ENCODE peak calls at places on chromosomes 12 and 14, in four cellular contexts. A is AG09319, Z is skeletal muscle cell, W is AG10803. L is an unnamed sample.

GRCh38 chr12:11814362-11814761 is 164.9 kb downstream of the ETV6 start:
- DNase-seq in A (no peak), Z (peak), W (peak), L (peak)

GRCh38 chr14:85867450-85867849 is 337.5 kb downstream of the FLRT2 start:
- DNase-seq in A (no peak), Z (no peak), W (no peak), L (no peak)

GRCh38 chr14:33805593-33805992 is 145.3 kb downstream of the EGLN3 start:
- DNase-seq in A (no peak), Z (no peak), W (no peak), L (no peak)

GRCh38 chr14:71228711-71229110 is 321.5 kb downstream of the PCNX1 start:
- DNase-seq in A (no peak), Z (no peak), W (no peak), L (no peak)

GRCh38 chr12:81350309-81350708 is 272.4 kb downstream of the ACSS3 start:
- DNase-seq in A (no peak), Z (no peak), W (no peak), L (peak)

GRCh38 chr14:73383356-73383755 is 75.0 kb downstream of the NUMB start:
- DNase-seq in A (no peak), Z (no peak), W (no peak), L (no peak)

GRCh38 chr12:127509066-127509778 is 757.7 kb upstream of the TMEM132C start:
- DNase-seq in A (peak), Z (peak), W (peak), L (peak)

GRCh38 chr14:31442284-31442683 is 15.0 kb downstream of the DTD2 start:
- DNase-seq in A (no peak), Z (no peak), W (no peak), L (no peak)

GRCh38 chr12:100346660-100347059 is 10.2 kb upstream of the SLC17A8 start:
- DNase-seq in A (no peak), Z (peak), W (no peak), L (peak)

GRCh38 chr14:99121027-99121875 is 150.7 kb downstream of the BCL11B start:
- DNase-seq in A (no peak), Z (no peak), W (no peak), L (no peak)

GRCh38 chr12:12890492-12890814 is 909 bp upstream of the GPRC5A start:
- DNase-seq in A (no peak), Z (no peak), W (no peak), L (no peak)

GRCh38 chr12:69904761-69905160 is 79.7 kb downstream of the MYRFL start:
- DNase-seq in A (peak), Z (peak), W (peak), L (peak)

GRCh38 chr12:47816646-47817271 is 2.9 kb downstream of the HDAC7 start:
- DNase-seq in A (no peak), Z (no peak), W (no peak), L (no peak)

GRCh38 chr14:88835661-88836060 is 11.2 kb downstream of the TTC8 start:
- DNase-seq in A (no peak), Z (no peak), W (no peak), L (no peak)

GRCh38 chr14:56117765-56118610 is at the start of gene PELI2:
- DNase-seq in A (peak), Z (no peak), W (peak), L (peak)

GRCh38 chr12:49403887-49404517 is 36.7 kb downstream of the SPATS2 start:
- DNase-seq in A (no peak), Z (no peak), W (no peak), L (no peak)

GRCh38 chr12:104969328-104969727 is 11.2 kb upstream of the SLC41A2 start:
- DNase-seq in A (no peak), Z (no peak), W (no peak), L (no peak)

GRCh38 chr12:28568709-28569108 is 378.5 kb downstream of the CCDC91 start:
- DNase-seq in A (peak), Z (no peak), W (peak), L (no peak)

GRCh38 chr12:64673490-64674169 is 63.3 kb downstream of the RASSF3 start:
- DNase-seq in A (no peak), Z (no peak), W (no peak), L (no peak)

GRCh38 chr14:91919814-91920213 is 27.7 kb downstream of the FBLN5 start:
- DNase-seq in A (peak), Z (peak), W (peak), L (peak)

GRCh38 chr12:69901141-69901900 is 76.3 kb downstream of the MYRFL start:
- DNase-seq in A (no peak), Z (no peak), W (peak), L (no peak)